ENCODE peak calls at places on chromosomes 6 and 20, in four cellular contexts. A is right cardiac atrium, W is foreskin keratinocyte, C is keratinocyte. F is an unnamed sample.

GRCh38 chr20:43963872-43964791 is 49.5 kb downstream of the TOX2 start:
- DNase-seq in W (no peak), C (no peak), A (peak), F (no peak)

GRCh38 chr6:170100046-170100445 is 190.8 kb downstream of the DLL1 start:
- DNase-seq in C (no peak), W (no peak), A (no peak), F (no peak)

GRCh38 chr20:7650481-7650880 is 289.8 kb downstream of the HAO1 start:
- DNase-seq in A (no peak), W (no peak), C (no peak), F (no peak)

GRCh38 chr6:135465903-135466302 is 31.6 kb downstream of the AHI1 start:
- DNase-seq in C (no peak), W (no peak), A (no peak), F (no peak)

GRCh38 chr6:16477367-16478149 is 239.2 kb downstream of the GMPR start:
- DNase-seq in W (no peak), C (no peak), A (peak), F (no peak)

GRCh38 chr20:13017235-13017634 is 8.5 kb downstream of the SPTLC3 start:
- DNase-seq in W (no peak), C (no peak), A (no peak), F (no peak)

GRCh38 chr20:4726710-4727391 is 5.1 kb downstream of the PRND start:
- DNase-seq in W (peak), C (no peak), A (no peak), F (no peak)

GRCh38 chr6:130513770-130514169 is 148.0 kb downstream of the TMEM200A start:
- DNase-seq in A (no peak), W (peak), C (no peak), F (peak)

GRCh38 chr6:35599761-35600658 is 87.3 kb upstream of the TULP1 start:
- DNase-seq in C (no peak), W (no peak), A (no peak), F (no peak)

GRCh38 chr6:133062702-133063319 is 178.3 kb upstream of the EYA4 start:
- DNase-seq in A (peak), W (no peak), C (no peak), F (no peak)
- H3K27ac ChIP-seq in A (peak), W (no peak), C (no peak), F (no peak)

GRCh38 chr6:138030872-138031271 is 76.3 kb downstream of the PERP start:
- DNase-seq in C (no peak), W (peak), A (no peak), F (peak)

GRCh38 chr6:138031850-138032249 is 75.4 kb downstream of the PERP start:
- DNase-seq in A (no peak), W (peak), C (no peak), F (peak)

GRCh38 chr6:138028893-138029292 is 78.3 kb downstream of the PERP start:
- DNase-seq in C (no peak), A (no peak), W (peak), F (peak)

GRCh38 chr6:138032571-138032970 is 74.6 kb downstream of the PERP start:
- DNase-seq in A (no peak), W (peak), C (no peak), F (peak)

GRCh38 chr6:138031417-138031816 is 75.8 kb downstream of the PERP start:
- DNase-seq in C (no peak), A (no peak), W (peak), F (peak)
- H3K27ac ChIP-seq in C (peak), A (no peak), W (peak), F (peak)

GRCh38 chr6:166584813-166585429 is 1.6 kb downstream of the RAMACL start:
- DNase-seq in A (no peak), C (no peak), W (no peak), F (no peak)
- H3K27ac ChIP-seq in A (no peak), C (no peak), W (no peak), F (no peak)

GRCh38 chr20:35145141-35145564 is 2.0 kb downstream of the EDEM2 start:
- DNase-seq in W (peak), C (peak), A (no peak), F (no peak)
- H3K27ac ChIP-seq in W (no peak), C (no peak), A (no peak), F (peak)

GRCh38 chr6:44567406-44567805 is 179.9 kb downstream of the CDC5L start:
- DNase-seq in A (peak), C (no peak), W (no peak), F (no peak)

GRCh38 chr6:44571510-44571909 is 184.0 kb downstream of the CDC5L start:
- DNase-seq in W (no peak), C (no peak), A (no peak), F (no peak)

GRCh38 chr6:44572346-44572745 is 184.8 kb downstream of the CDC5L start:
- DNase-seq in W (no peak), A (no peak), C (no peak), F (no peak)

GRCh38 chr6:44569131-44569530 is 181.6 kb downstream of the CDC5L start:
- DNase-seq in A (no peak), W (no peak), C (no peak), F (no peak)

GRCh38 chr6:44569931-44570385 is 182.5 kb downstream of the CDC5L start:
- DNase-seq in A (peak), C (no peak), W (no peak), F (no peak)
- H3K27ac ChIP-seq in A (peak), C (no peak), W (no peak), F (no peak)

GRCh38 chr6:56842602-56843475 is 112.1 kb upstream of the BEND6 start:
- DNase-seq in A (peak), C (no peak), W (no peak), F (no peak)
- H3K27ac ChIP-seq in A (peak), C (peak), W (peak), F (peak)

GRCh38 chr6:52533491-52533890 is 43.4 kb downstream of the TRAM2 start:
- DNase-seq in A (no peak), W (no peak), C (no peak), F (no peak)

GRCh38 chr6:52530351-52530750 is 46.5 kb downstream of the TRAM2 start:
- DNase-seq in A (no peak), W (no peak), C (no peak), F (no peak)

GRCh38 chr6:52532457-52532856 is 44.4 kb downstream of the TRAM2 start:
- DNase-seq in C (no peak), A (no peak), W (no peak), F (no peak)

GRCh38 chr6:52529311-52529710 is 47.5 kb downstream of the TRAM2 start:
- DNase-seq in W (no peak), A (no peak), C (no peak), F (no peak)

DNA sequence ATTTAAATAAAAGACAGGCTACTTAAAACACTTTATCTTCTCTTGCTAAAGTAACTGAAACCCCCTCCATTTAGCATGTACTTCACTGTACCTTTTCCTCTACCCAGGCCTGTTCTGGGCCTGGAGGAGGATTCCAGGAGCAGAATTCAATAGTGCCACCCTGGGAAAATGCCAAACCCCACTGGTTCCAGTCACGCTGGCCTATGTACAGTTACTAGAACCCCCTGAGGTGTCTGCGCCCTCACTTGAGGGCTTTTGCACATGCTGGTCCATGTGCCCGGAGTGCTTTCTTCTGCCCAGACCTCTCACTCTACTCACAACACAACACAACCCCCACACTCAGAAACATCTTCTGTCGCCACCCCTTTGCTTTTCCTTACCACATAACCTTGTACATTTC is 45.5 kb downstream of the TRAM2 start:
- DNase-seq in C (no peak), W (no peak), A (no peak), F (no peak)
- H3K27ac ChIP-seq in C (no peak), W (no peak), A (no peak), F (no peak)

F was measured in epithelial cell of prostate.